ENCODE peak calls at places on chromosome 17, in seven cellular contexts. One of them, this sample, is unnamed.

GRCh38 chr17:42403150-42403549 is 14.9 kb upstream of the STAT3 start:
- DNase-seq in GM12878: no peak
- DNase-seq in K562: peak; percentile 52
- DNase-seq in IMR-90: no peak
- DNase-seq in SK-N-SH: peak; percentile 58
- DNase-seq in HepG2: no peak
- DNase-seq in H1: peak; percentile 73
- DNase-seq in this sample: no peak

GRCh38 chr17:2822358-2822757 is 26.1 kb downstream of the RAP1GAP2 start:
- DNase-seq in IMR-90: no peak
- DNase-seq in SK-N-SH: no peak
- DNase-seq in H1: no peak
- DNase-seq in GM12878: no peak
- DNase-seq in K562: no peak
- DNase-seq in HepG2: no peak
- DNase-seq in this sample: no peak

GRCh38 chr17:72407336-72408121 is 286.7 kb downstream of the SOX9 start:
- DNase-seq in K562: no peak
- DNase-seq in GM12878: no peak
- DNase-seq in IMR-90: peak; percentile 99
- DNase-seq in H1: no peak
- DNase-seq in SK-N-SH: peak; percentile 89
- DNase-seq in HepG2: no peak
- DNase-seq in this sample: peak; percentile 99

GRCh38 chr17:75854111-75854748 is 905 bp downstream of the WBP2 start:
- DNase-seq in SK-N-SH: no peak
- DNase-seq in IMR-90: peak; percentile 57
- DNase-seq in H1: no peak
- DNase-seq in K562: no peak
- DNase-seq in GM12878: no peak
- DNase-seq in HepG2: peak; percentile 50
- DNase-seq in this sample: peak; percentile 54

GRCh38 chr17:1746975-1747543 is 4.4 kb downstream of the SERPINF2 start:
- DNase-seq in GM12878: no peak
- DNase-seq in SK-N-SH: no peak
- DNase-seq in IMR-90: no peak
- DNase-seq in HepG2: no peak
- DNase-seq in K562: no peak
- DNase-seq in H1: peak; percentile 72
- DNase-seq in this sample: no peak

GRCh38 chr17:80891096-80892018 is 100.3 kb upstream of the CHMP6 start:
- DNase-seq in K562: peak; percentile 69
- DNase-seq in HepG2: no peak
- DNase-seq in H1: no peak
- DNase-seq in SK-N-SH: no peak
- DNase-seq in IMR-90: peak; percentile 94
- DNase-seq in GM12878: peak; percentile 56
- DNase-seq in this sample: peak; percentile 91

GRCh38 chr17:37683454-37683984 is 40.3 kb upstream of the DDX52 start:
- DNase-seq in GM12878: no peak
- DNase-seq in K562: no peak
- DNase-seq in HepG2: peak; percentile 97
- DNase-seq in IMR-90: no peak
- DNase-seq in SK-N-SH: no peak
- DNase-seq in H1: no peak
- DNase-seq in this sample: no peak

GRCh38 chr17:48718781-48719641 is 3.3 kb downstream of the PRAC1 start:
- DNase-seq in K562: no peak
- DNase-seq in GM12878: no peak
- DNase-seq in SK-N-SH: peak; percentile 38
- DNase-seq in IMR-90: no peak
- DNase-seq in H1: peak; percentile 76
- DNase-seq in HepG2: no peak
- DNase-seq in this sample: no peak

GRCh38 chr17:67800495-67800928 is 24.8 kb upstream of the BPTF start:
- DNase-seq in HepG2: peak; percentile 83
- DNase-seq in IMR-90: peak; percentile 75
- DNase-seq in SK-N-SH: peak; percentile 85
- DNase-seq in K562: peak; percentile 74
- DNase-seq in GM12878: peak; percentile 59
- DNase-seq in H1: peak; percentile 87
- DNase-seq in this sample: peak; percentile 80

GRCh38 chr17:75996665-75997590 is 3.7 kb upstream of the CDK3 start:
- DNase-seq in GM12878: peak; percentile 45
- DNase-seq in HepG2: peak; percentile 94
- DNase-seq in K562: no peak
- DNase-seq in IMR-90: peak; percentile 58
- DNase-seq in H1: no peak
- DNase-seq in SK-N-SH: no peak
- DNase-seq in this sample: no peak

GRCh38 chr17:28385037-28385797 is 13.7 kb downstream of the SARM1 start:
- DNase-seq in K562: no peak
- DNase-seq in IMR-90: no peak
- DNase-seq in H1: no peak
- DNase-seq in SK-N-SH: no peak
- DNase-seq in HepG2: no peak
- DNase-seq in GM12878: no peak
- DNase-seq in this sample: no peak

GRCh38 chr17:57511475-57512123 is 233.5 kb downstream of the CCDC182 start:
- DNase-seq in IMR-90: no peak
- DNase-seq in SK-N-SH: no peak
- DNase-seq in H1: no peak
- DNase-seq in HepG2: no peak
- DNase-seq in K562: no peak
- DNase-seq in GM12878: no peak
- DNase-seq in this sample: no peak

GRCh38 chr17:82097187-82097918 is 683 bp downstream of the FASN start:
- DNase-seq in K562: peak; percentile 72
- DNase-seq in SK-N-SH: peak; percentile 91
- DNase-seq in IMR-90: peak; percentile 64
- DNase-seq in HepG2: no peak
- DNase-seq in H1: no peak
- DNase-seq in GM12878: no peak
- DNase-seq in this sample: peak; percentile 63

GRCh38 chr17:19702231-19702641 is 14.1 kb downstream of the SLC47A2 start:
- DNase-seq in K562: no peak
- DNase-seq in GM12878: no peak
- DNase-seq in HepG2: peak; percentile 71
- DNase-seq in H1: no peak
- DNase-seq in SK-N-SH: no peak
- DNase-seq in IMR-90: no peak
- DNase-seq in this sample: no peak

GRCh38 chr17:60496051-60496450 is 30.0 kb downstream of the APPBP2 start:
- DNase-seq in GM12878: no peak
- DNase-seq in HepG2: no peak
- DNase-seq in IMR-90: peak; percentile 18
- DNase-seq in H1: no peak
- DNase-seq in K562: no peak
- DNase-seq in SK-N-SH: no peak
- DNase-seq in this sample: no peak

GRCh38 chr17:60493847-60494321 is 32.2 kb downstream of the APPBP2 start:
- DNase-seq in K562: no peak
- DNase-seq in SK-N-SH: no peak
- DNase-seq in HepG2: no peak
- DNase-seq in IMR-90: peak; percentile 60
- DNase-seq in GM12878: no peak
- DNase-seq in H1: no peak
- DNase-seq in this sample: no peak

GRCh38 chr17:60495260-60495659 is 30.8 kb downstream of the APPBP2 start:
- DNase-seq in GM12878: no peak
- DNase-seq in K562: no peak
- DNase-seq in SK-N-SH: no peak
- DNase-seq in H1: no peak
- DNase-seq in IMR-90: no peak
- DNase-seq in HepG2: no peak
- DNase-seq in this sample: no peak

GRCh38 chr17:60491771-60492170 is 34.3 kb downstream of the APPBP2 start:
- DNase-seq in H1: peak; percentile 54
- DNase-seq in HepG2: no peak
- DNase-seq in IMR-90: no peak
- DNase-seq in K562: no peak
- DNase-seq in GM12878: no peak
- DNase-seq in SK-N-SH: no peak
- DNase-seq in this sample: no peak
- TF ChIP-seq RFX5 in H1: no peak
- TF ChIP-seq RFX5 in HepG2: no peak
- TF ChIP-seq RFX5 in IMR-90: no peak
- TF ChIP-seq RFX5 in K562: no peak
- TF ChIP-seq RFX5 in GM12878: no peak
- TF ChIP-seq RFX5 in SK-N-SH: no peak
- TF ChIP-seq RFX5 in this sample: no peak

GRCh38 chr17:10196936-10197335 is 1.5 kb downstream of the GAS7 start:
- DNase-seq in GM12878: no peak
- DNase-seq in HepG2: no peak
- DNase-seq in SK-N-SH: no peak
- DNase-seq in H1: no peak
- DNase-seq in IMR-90: no peak
- DNase-seq in K562: no peak
- DNase-seq in this sample: no peak

GRCh38 chr17:10198509-10199249 is at the start of gene GAS7:
- DNase-seq in GM12878: no peak
- DNase-seq in IMR-90: peak; percentile 26
- DNase-seq in SK-N-SH: peak; percentile 65
- DNase-seq in HepG2: no peak
- DNase-seq in H1: peak; percentile 89
- DNase-seq in K562: peak; percentile 11
- DNase-seq in this sample: peak; percentile 61

GRCh38 chr17:10196384-10196783 is 2.0 kb downstream of the GAS7 start:
- DNase-seq in H1: no peak
- DNase-seq in IMR-90: no peak
- DNase-seq in K562: no peak
- DNase-seq in HepG2: no peak
- DNase-seq in SK-N-SH: no peak
- DNase-seq in GM12878: no peak
- DNase-seq in this sample: no peak

GRCh38 chr17:10197362-10197720 is 1.1 kb downstream of the GAS7 start:
- DNase-seq in GM12878: no peak
- DNase-seq in H1: no peak
- DNase-seq in IMR-90: no peak
- DNase-seq in K562: no peak
- DNase-seq in HepG2: no peak
- DNase-seq in SK-N-SH: no peak
- DNase-seq in this sample: no peak

DNA sequence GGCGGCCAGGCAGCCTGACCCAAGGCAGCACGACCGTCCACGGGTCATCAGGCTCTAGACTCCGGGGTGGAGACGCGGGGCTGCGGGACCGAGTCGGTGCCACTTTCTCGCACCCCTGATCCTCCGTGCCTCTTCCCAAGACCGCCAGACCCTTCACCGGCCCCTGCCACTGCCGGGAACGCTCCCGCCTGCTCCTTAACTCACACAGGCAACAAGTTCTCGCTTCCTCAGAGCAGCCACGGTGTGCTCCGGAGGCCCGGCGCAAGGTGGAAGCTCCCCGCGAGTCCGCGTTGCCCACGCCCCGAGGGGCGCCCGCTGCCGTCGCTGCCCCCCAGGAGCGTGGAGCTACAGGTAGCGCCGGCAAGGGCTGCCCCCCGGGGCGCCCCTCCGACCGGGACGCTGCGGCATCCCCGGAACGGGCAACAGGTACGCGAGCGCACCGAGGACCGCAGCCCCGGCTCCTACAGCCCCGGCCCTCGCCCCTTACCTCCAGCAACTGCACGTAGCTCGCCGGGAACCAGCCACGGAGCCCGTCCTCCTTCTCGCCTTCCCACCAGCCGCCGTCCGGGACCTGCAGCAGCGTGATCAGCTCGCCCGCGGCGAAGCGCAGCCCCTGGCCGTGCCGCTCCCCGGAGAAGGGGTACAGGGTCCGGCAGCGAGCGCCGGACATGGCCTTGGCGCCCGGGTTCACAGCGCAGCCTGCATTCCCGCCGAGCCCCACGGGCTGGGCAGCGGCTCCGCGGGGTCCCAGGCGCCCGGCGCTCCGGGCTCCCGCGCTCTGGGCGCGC is 491 bp downstream of the GAS7 start:
- DNase-seq in SK-N-SH: peak; percentile 40
- DNase-seq in GM12878: no peak
- DNase-seq in K562: no peak
- DNase-seq in HepG2: no peak
- DNase-seq in H1: no peak
- DNase-seq in IMR-90: no peak
- DNase-seq in this sample: no peak
- TF ChIP-seq RFX5 in SK-N-SH: no peak
- TF ChIP-seq RFX5 in GM12878: no peak
- TF ChIP-seq RFX5 in K562: no peak
- TF ChIP-seq RFX5 in HepG2: no peak
- TF ChIP-seq RFX5 in H1: no peak
- TF ChIP-seq RFX5 in IMR-90: no peak
- TF ChIP-seq RFX5 in this sample: no peak

GRCh38 chr17:69722518-69722917 is 308.0 kb downstream of the MAP2K6 start:
- DNase-seq in H1: no peak
- DNase-seq in IMR-90: no peak
- DNase-seq in SK-N-SH: no peak
- DNase-seq in GM12878: no peak
- DNase-seq in HepG2: no peak
- DNase-seq in K562: no peak
- DNase-seq in this sample: no peak

GRCh38 chr17:69723741-69724140 is 309.2 kb downstream of the MAP2K6 start:
- DNase-seq in K562: no peak
- DNase-seq in SK-N-SH: no peak
- DNase-seq in HepG2: no peak
- DNase-seq in H1: no peak
- DNase-seq in GM12878: no peak
- DNase-seq in IMR-90: no peak
- DNase-seq in this sample: peak; percentile 28

GRCh38 chr17:69725125-69725524 is 310.6 kb downstream of the MAP2K6 start:
- DNase-seq in H1: no peak
- DNase-seq in K562: no peak
- DNase-seq in SK-N-SH: no peak
- DNase-seq in HepG2: no peak
- DNase-seq in GM12878: no peak
- DNase-seq in IMR-90: no peak
- DNase-seq in this sample: no peak

GRCh38 chr17:69723316-69723715 is 308.8 kb downstream of the MAP2K6 start:
- DNase-seq in GM12878: no peak
- DNase-seq in K562: no peak
- DNase-seq in SK-N-SH: no peak
- DNase-seq in H1: no peak
- DNase-seq in IMR-90: no peak
- DNase-seq in HepG2: no peak
- DNase-seq in this sample: no peak

DNA sequence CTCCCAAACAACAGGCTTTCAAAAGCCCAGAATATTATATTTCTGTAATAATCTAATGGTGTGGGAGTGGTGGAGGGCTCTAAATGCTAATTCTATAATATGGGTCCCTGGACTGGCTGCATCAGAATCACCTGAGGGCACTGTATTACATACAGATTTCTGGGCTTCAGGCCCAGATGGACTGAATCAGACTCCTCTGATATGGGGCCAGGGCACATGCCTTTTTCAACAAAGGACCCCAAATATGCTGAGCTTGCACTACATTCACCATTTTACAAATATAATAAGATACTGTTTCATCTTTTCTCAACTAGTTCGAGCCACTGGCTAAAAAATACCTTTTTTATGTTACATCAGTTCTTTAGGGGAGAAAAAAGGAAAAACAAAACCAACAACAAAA is 309.7 kb downstream of the MAP2K6 start:
- DNase-seq in GM12878: no peak
- DNase-seq in HepG2: no peak
- DNase-seq in K562: no peak
- DNase-seq in IMR-90: peak; percentile 30
- DNase-seq in SK-N-SH: no peak
- DNase-seq in H1: no peak
- DNase-seq in this sample: no peak
- TF ChIP-seq RFX5 in GM12878: no peak
- TF ChIP-seq RFX5 in HepG2: no peak
- TF ChIP-seq RFX5 in K562: no peak
- TF ChIP-seq RFX5 in IMR-90: no peak
- TF ChIP-seq RFX5 in SK-N-SH: no peak
- TF ChIP-seq RFX5 in H1: no peak
- TF ChIP-seq RFX5 in this sample: no peak

GRCh38 chr17:79810138-79811027 is 13.5 kb upstream of the CBX8 start:
- DNase-seq in H1: peak; percentile 79
- DNase-seq in SK-N-SH: peak; percentile 97
- DNase-seq in GM12878: no peak
- DNase-seq in K562: peak; percentile 88
- DNase-seq in HepG2: peak; percentile 83
- DNase-seq in IMR-90: peak; percentile 76
- DNase-seq in this sample: peak; percentile 92
- TF ChIP-seq RFX5 in H1: no peak
- TF ChIP-seq RFX5 in SK-N-SH: no peak
- TF ChIP-seq RFX5 in GM12878: no peak
- TF ChIP-seq RFX5 in K562: no peak
- TF ChIP-seq RFX5 in HepG2: no peak
- TF ChIP-seq RFX5 in IMR-90: no peak
- TF ChIP-seq RFX5 in this sample: no peak